ENCODE peak calls at places on chromosomes 4 and X, in four cellular contexts. H is nucleus accumbens, K is NCI-H1092 treated with DMSO at 0.1 percent for 48 hours, G is mesothelial cell of epicardium. I is an unnamed sample.

GRCh38 chrX:51272638-51273037 is 60.0 kb upstream of the NUDT10 start:
- DNase-seq in H (no peak), G (no peak), K (no peak), I (no peak)

GRCh38 chrX:39688576-39689373 is 409.0 kb downstream of the BCOR start:
- DNase-seq in K (peak), G (peak), H (peak), I (peak)

GRCh38 chrX:31228415-31228832 is 156.6 kb upstream of the FTHL17 start:
- DNase-seq in K (no peak), G (no peak), H (no peak), I (no peak)

GRCh38 chr4:185468999-185469398 is 2.5 kb downstream of the CCDC110 start:
- DNase-seq in G (no peak), K (no peak), H (no peak), I (no peak)

GRCh38 chr4:111400736-111401135 is 744.5 kb upstream of the FAM241A start:
- DNase-seq in G (no peak), H (no peak), K (peak), I (peak)

GRCh38 chrX:48937065-48937907 is 18.5 kb upstream of the PIM2 start:
- DNase-seq in G (no peak), H (peak), K (no peak), I (no peak)

GRCh38 chrX:11888421-11888820 is 130.4 kb downstream of the MSL3 start:
- DNase-seq in G (no peak), K (no peak), H (no peak), I (no peak)

GRCh38 chr4:20625460-20625859 is 74.8 kb upstream of the PACRGL start:
- DNase-seq in K (no peak), G (no peak), H (no peak), I (no peak)

GRCh38 chr4:184960505-184960971 is 57.8 kb upstream of the HELT start:
- DNase-seq in K (no peak), H (no peak), G (no peak), I (no peak)

GRCh38 chr4:34046580-34046979 is 2197.7 kb downstream of the ARAP2 start:
- DNase-seq in K (no peak), G (no peak), H (no peak), I (no peak)

GRCh38 chr4:105988671-105989070 is 93.4 kb downstream of the NPNT start:
- DNase-seq in H (no peak), G (no peak), K (no peak), I (no peak)

GRCh38 chrX:154036513-154036912 is 16.8 kb upstream of the IRAK1 start:
- DNase-seq in G (no peak), H (no peak), K (no peak), I (no peak)

GRCh38 chr4:3257691-3258482 is 8.9 kb downstream of the MSANTD1 start:
- DNase-seq in H (no peak), K (no peak), G (peak), I (no peak)

GRCh38 chr4:1092026-1092982 is 21.1 kb downstream of the RNF212 start:
- DNase-seq in H (no peak), G (no peak), K (no peak), I (no peak)

GRCh38 chr4:165207016-165207430 is 338 bp upstream of the KLHL2 start:
- DNase-seq in G (no peak), H (no peak), K (peak), I (no peak)

GRCh38 chr4:118989098-118990080 is 100.7 kb downstream of the SYNPO2 start:
- DNase-seq in G (no peak), H (no peak), K (no peak), I (no peak)

GRCh38 chr4:157246959-157247358 is 26.4 kb downstream of the GRIA2 start:
- DNase-seq in H (no peak), G (no peak), K (no peak), I (no peak)

GRCh38 chr4:791866-792630 is 33.9 kb downstream of the CPLX1 start:
- DNase-seq in K (no peak), H (peak), G (no peak), I (no peak)

GRCh38 chrX:1026263-1027015 is 186.0 kb downstream of the CRLF2 start:
- DNase-seq in G (no peak), H (no peak), K (no peak), I (no peak)

GRCh38 chr4:183177001-183177400 is 77.9 kb downstream of the WWC2 start:
- DNase-seq in H (no peak), G (no peak), K (no peak), I (no peak)

GRCh38 chr4:1578301-1578781 is 105.8 kb downstream of the FAM53A start:
- DNase-seq in H (no peak), K (no peak), G (no peak), I (no peak)

GRCh38 chr4:23161787-23162186 is 469.1 kb downstream of the GBA3 start:
- DNase-seq in K (no peak), G (no peak), H (no peak), I (no peak)